ENCODE peak calls at places on chromosomes 2 and 18, in nine cellular contexts. U, Q, H, Y, S, G, Z, D and P are unnamed samples.

GRCh38 chr2:232982926-232983668 is 30.0 kb downstream of the NGEF start:
- DNase-seq in U (no peak), Y (no peak), H (no peak), Q (no peak), G (no peak), Z (no peak), D (no peak), S (no peak), P (peak)

GRCh38 chr2:31429759-31430438 is 15.4 kb upstream of the XDH start:
- DNase-seq in D (no peak), Q (no peak), G (peak), H (no peak), Z (peak), S (no peak), U (peak), Y (no peak), P (no peak)

GRCh38 chr2:75539955-75540716 is 20.6 kb downstream of the EVA1A start:
- DNase-seq in D (no peak), S (no peak), Y (no peak), Z (no peak), U (no peak), Q (no peak), G (no peak), H (no peak), P (no peak)

GRCh38 chr2:203400805-203401585 is 72.8 kb downstream of the ABI2 start:
- DNase-seq in S (no peak), Z (peak), Y (no peak), H (no peak), U (no peak), G (peak), D (no peak), Q (no peak), P (no peak)

GRCh38 chr2:199955339-199956061 is at the start of the genes MAIP1 and TYW5:
- DNase-seq in G (peak), H (peak), Q (peak), S (peak), Z (peak), Y (peak), D (peak), U (peak), P (peak)

GRCh38 chr2:215793747-215794595 is 219.4 kb downstream of the MREG start:
- DNase-seq in G (peak), H (no peak), S (no peak), Z (peak), D (no peak), U (peak), Q (no peak), Y (no peak), P (no peak)

GRCh38 chr2:234395801-234396478 is 100.9 kb downstream of the ARL4C start:
- DNase-seq in Z (no peak), D (no peak), G (no peak), Q (no peak), H (no peak), Y (no peak), U (no peak), S (peak), P (no peak)

GRCh38 chr2:212914392-212914791 is 237.0 kb downstream of the IKZF2 start:
- DNase-seq in Y (no peak), D (no peak), U (no peak), Z (peak), S (no peak), H (no peak), G (no peak), Q (no peak), P (peak)

GRCh38 chr2:226766352-226767055 is 33.1 kb downstream of the IRS1 start:
- DNase-seq in G (no peak), Y (no peak), Z (peak), Q (no peak), S (no peak), U (peak), H (no peak), D (no peak), P (no peak)

GRCh38 chr2:97697252-97698235 is 15.8 kb upstream of the ZAP70 start:
- DNase-seq in Z (peak), G (peak), H (peak), S (peak), D (peak), Q (peak), Y (peak), U (peak), P (peak)

GRCh38 chr18:67596003-67596402 is 79.5 kb upstream of the DSEL start:
- DNase-seq in H (no peak), D (no peak), S (no peak), Z (no peak), Y (no peak), G (no peak), Q (no peak), U (no peak), P (no peak)

GRCh38 chr18:67589325-67589724 is 72.8 kb upstream of the DSEL start:
- DNase-seq in H (no peak), Z (peak), Q (no peak), Y (no peak), G (no peak), S (no peak), D (no peak), U (no peak), P (no peak)

GRCh38 chr18:67586101-67586500 is 69.6 kb upstream of the DSEL start:
- DNase-seq in Y (no peak), Q (no peak), S (no peak), H (no peak), G (no peak), D (no peak), U (no peak), Z (no peak), P (no peak)

GRCh38 chr18:67590571-67591141 is 74.1 kb upstream of the DSEL start:
- DNase-seq in U (peak), G (no peak), Y (no peak), Q (no peak), H (no peak), S (no peak), Z (peak), D (no peak), P (no peak)
- TF ChIP-seq CTCF in U (no peak), G (no peak), Y (no peak), Q (no peak), H (no peak), S (peak), Z (no peak), D (no peak), P (no peak)

GRCh38 chr2:59276033-59276432 is 1034.9 kb upstream of the FANCL start:
- DNase-seq in S (no peak), Z (no peak), H (no peak), U (no peak), Q (no peak), G (peak), Y (no peak), D (no peak), P (no peak)
- TF ChIP-seq CTCF in S (peak), Z (no peak), H (no peak), U (peak), Q (peak), G (peak), Y (no peak), D (no peak), P (peak)

GRCh38 chr18:8084160-8084559 is 517.0 kb downstream of the PTPRM start:
- DNase-seq in Q (peak), S (peak), Y (no peak), Z (peak), H (no peak), D (no peak), G (peak), U (peak), P (peak)
- TF ChIP-seq CTCF in Q (peak), S (peak), Y (no peak), Z (peak), H (peak), D (no peak), G (peak), U (peak), P (peak)

GRCh38 chr2:120283649-120284048 is 31.0 kb downstream of the RALB start:
- DNase-seq in Z (no peak), Y (no peak), Q (no peak), S (no peak), U (no peak), G (peak), H (no peak), D (no peak), P (no peak)
- TF ChIP-seq CTCF in Z (no peak), Y (no peak), Q (no peak), S (peak), U (peak), G (no peak), H (no peak), D (no peak), P (no peak)

DNA sequence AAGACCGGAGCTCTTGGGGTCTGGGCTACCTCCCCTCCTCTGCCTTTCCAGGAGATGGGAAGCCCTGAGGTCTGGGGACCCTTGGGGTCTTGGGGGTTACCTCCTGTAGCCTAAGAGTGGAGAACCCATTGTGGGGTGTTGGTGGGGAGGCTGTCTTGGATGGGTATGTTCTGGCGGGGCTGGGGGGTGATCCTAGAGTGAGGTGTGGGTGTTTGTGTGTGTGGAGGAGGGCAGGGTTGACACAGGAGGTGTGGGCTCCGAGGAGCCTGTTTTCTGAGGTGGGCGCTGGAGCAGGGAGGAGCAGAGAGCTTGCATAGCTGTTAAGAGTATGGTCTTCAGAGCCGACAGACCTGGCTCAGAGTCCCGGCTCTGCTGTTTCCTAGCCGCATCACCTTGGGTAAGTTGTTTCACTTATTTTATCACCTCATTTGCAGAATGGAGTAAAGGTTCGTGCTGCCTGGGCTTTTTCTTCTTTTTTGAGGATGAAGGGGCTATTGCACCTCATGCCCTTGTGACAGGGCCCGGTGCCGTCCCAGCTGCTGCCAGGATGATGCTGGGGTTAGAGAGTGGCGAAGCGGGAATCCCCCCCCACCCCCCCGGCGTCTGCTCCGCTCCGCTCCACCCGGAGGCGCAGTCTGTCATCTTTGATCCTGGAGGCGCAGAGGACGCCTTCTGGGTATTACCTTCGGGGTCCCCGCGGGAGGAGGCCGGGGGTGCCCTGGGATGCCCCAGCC is 17.2 kb downstream of the TET3 start:
- DNase-seq in S (no peak), Q (no peak), G (no peak), H (peak), Z (no peak), D (no peak), Y (no peak), U (no peak), P (peak)
- TF ChIP-seq CTCF in S (no peak), Q (no peak), G (no peak), H (no peak), Z (no peak), D (no peak), Y (no peak), U (no peak), P (peak)

GRCh38 chr2:27264753-27265535 is 2.1 kb upstream of the SLC30A3 start:
- DNase-seq in H (no peak), Y (no peak), G (peak), U (peak), S (peak), Z (peak), Q (no peak), D (peak), P (peak)
- TF ChIP-seq CTCF in H (peak), Y (peak), G (peak), U (peak), S (peak), Z (no peak), Q (no peak), D (peak), P (peak)